ENCODE peak calls at places on chromosomes 4 and X, in four cellular contexts. One of them, this sample, is unnamed.

GRCh38 chrX:30488092-30488491 is 89.5 kb downstream of the TASL start:
- DNase-seq in MCF 10A: peak
- DNase-seq in memory B cell: no peak
- DNase-seq in LHCN-M2: peak
- DNase-seq in this sample: no peak

GRCh38 chrX:50430917-50431316 is 39.7 kb downstream of the DGKK start:
- DNase-seq in MCF 10A: peak
- DNase-seq in memory B cell: no peak
- DNase-seq in LHCN-M2: no peak
- DNase-seq in this sample: no peak

GRCh38 chr4:6568689-6569332 is 6.2 kb upstream of the MAN2B2 start:
- DNase-seq in MCF 10A: peak
- DNase-seq in memory B cell: no peak
- DNase-seq in LHCN-M2: peak
- DNase-seq in this sample: peak

GRCh38 chr4:99868126-99868596 is 26.1 kb downstream of the LAMTOR3 start:
- DNase-seq in MCF 10A: no peak
- DNase-seq in memory B cell: no peak
- DNase-seq in LHCN-M2: peak
- DNase-seq in this sample: no peak

GRCh38 chr4:9703391-9703790 is 78.0 kb upstream of the DRD5 start:
- DNase-seq in MCF 10A: peak
- DNase-seq in memory B cell: peak
- DNase-seq in LHCN-M2: peak
- DNase-seq in this sample: peak

GRCh38 chr4:124710911-124711310 is 1.6 kb downstream of the ANKRD50 start:
- DNase-seq in MCF 10A: peak
- DNase-seq in memory B cell: no peak
- DNase-seq in LHCN-M2: peak
- DNase-seq in this sample: no peak

GRCh38 chrX:110087485-110088356 is 84.8 kb downstream of the TMEM164 start:
- DNase-seq in MCF 10A: peak
- DNase-seq in memory B cell: no peak
- DNase-seq in LHCN-M2: peak
- DNase-seq in this sample: peak

GRCh38 chr4:1206299-1207156 is 34.1 kb upstream of the SPON2 start:
- DNase-seq in MCF 10A: no peak
- DNase-seq in memory B cell: no peak
- DNase-seq in LHCN-M2: no peak
- DNase-seq in this sample: no peak

GRCh38 chr4:52051615-52052474 is 741 bp downstream of the SPATA18 start:
- DNase-seq in MCF 10A: peak
- DNase-seq in memory B cell: no peak
- DNase-seq in LHCN-M2: no peak
- DNase-seq in this sample: peak

GRCh38 chr4:7945709-7946380 is 6.2 kb upstream of the AFAP1 start:
- DNase-seq in MCF 10A: no peak
- DNase-seq in memory B cell: no peak
- DNase-seq in LHCN-M2: no peak
- DNase-seq in this sample: no peak

GRCh38 chr4:174245714-174246113 is 37.8 kb downstream of the FBXO8 start:
- DNase-seq in MCF 10A: no peak
- DNase-seq in memory B cell: no peak
- DNase-seq in LHCN-M2: no peak
- DNase-seq in this sample: no peak

GRCh38 chrX:44906041-44906440 is 33.1 kb downstream of the KDM6A start:
- DNase-seq in MCF 10A: no peak
- DNase-seq in memory B cell: no peak
- DNase-seq in LHCN-M2: no peak
- DNase-seq in this sample: no peak

GRCh38 chrX:338836-339400 is 20.3 kb upstream of the GTPBP6 start:
- DNase-seq in MCF 10A: no peak
- DNase-seq in memory B cell: no peak
- DNase-seq in LHCN-M2: no peak
- DNase-seq in this sample: no peak

GRCh38 chr4:101197350-101197749 is 150.0 kb downstream of the PPP3CA start:
- DNase-seq in MCF 10A: no peak
- DNase-seq in memory B cell: no peak
- DNase-seq in LHCN-M2: no peak
- DNase-seq in this sample: no peak

GRCh38 chr4:86035688-86036087 is 324.2 kb downstream of the MAPK10 start:
- DNase-seq in MCF 10A: no peak
- DNase-seq in memory B cell: no peak
- DNase-seq in LHCN-M2: no peak
- DNase-seq in this sample: peak

GRCh38 chrX:108642273-108642628 is 94.1 kb downstream of the IRS4 start:
- DNase-seq in MCF 10A: no peak
- DNase-seq in memory B cell: no peak
- DNase-seq in LHCN-M2: no peak
- DNase-seq in this sample: no peak

GRCh38 chrX:29746326-29746725 is 469.0 kb upstream of the MAGEB2 start:
- DNase-seq in MCF 10A: no peak
- DNase-seq in memory B cell: no peak
- DNase-seq in LHCN-M2: peak
- DNase-seq in this sample: no peak

This sample was measured in foreskin keratinocyte.